ENCODE peak calls at places on chromosomes 4 and X, in ten cellular contexts. J, I, Y, B, S, A, Z, U, F and T are unnamed samples.

GRCh38 chrX:54819201-54819600 is 11.7 kb downstream of the MAGED2 start:
- DNase-seq in U (no peak), F (no peak), J (no peak), Y (no peak), I (no peak), Z (peak; percentile 66), S (no peak), A (no peak), B (no peak), T (no peak)

GRCh38 chrX:107565916-107566602 is 62.3 kb upstream of the PRPS1 start:
- DNase-seq in F (no peak), A (no peak), U (no peak), S (no peak), Z (no peak), I (no peak), B (peak; percentile 13), J (peak; percentile 29), Y (no peak), T (no peak)

GRCh38 chr4:186297013-186297645 is 31.1 kb downstream of the F11 start:
- DNase-seq in I (no peak), J (peak; percentile 73), U (no peak), S (peak; percentile 77), F (no peak), A (peak; percentile 8), Z (no peak), B (peak; percentile 56), Y (no peak), T (no peak)

GRCh38 chr4:111837761-111838160 is 307.5 kb upstream of the FAM241A start:
- DNase-seq in J (no peak), F (no peak), Z (no peak), S (no peak), A (no peak), B (no peak), Y (no peak), U (no peak), I (no peak), T (no peak)

GRCh38 chr4:1492636-1493539 is 86.6 kb upstream of the NKX1-1 start:
- DNase-seq in U (no peak), Z (no peak), S (peak; percentile 73), J (peak; percentile 44), Y (peak; percentile 57), A (no peak), B (no peak), I (no peak), F (no peak), T (no peak)

GRCh38 chrX:115177941-115178340 is 11.3 kb upstream of the RBMXL3 start:
- DNase-seq in J (no peak), F (no peak), S (no peak), Z (no peak), I (no peak), U (no peak), B (no peak), A (no peak), Y (no peak), T (no peak)

GRCh38 chrX:107849747-107850478 is 24.2 kb downstream of the MID2 start:
- DNase-seq in A (no peak), J (no peak), Y (no peak), B (no peak), F (no peak), Z (no peak), S (no peak), U (no peak), I (no peak), T (no peak)

GRCh38 chrX:30521440-30522182 is 56.0 kb downstream of the TASL start:
- DNase-seq in Z (no peak), U (no peak), Y (no peak), J (no peak), S (no peak), I (no peak), F (no peak), B (no peak), A (no peak), T (no peak)

DNA sequence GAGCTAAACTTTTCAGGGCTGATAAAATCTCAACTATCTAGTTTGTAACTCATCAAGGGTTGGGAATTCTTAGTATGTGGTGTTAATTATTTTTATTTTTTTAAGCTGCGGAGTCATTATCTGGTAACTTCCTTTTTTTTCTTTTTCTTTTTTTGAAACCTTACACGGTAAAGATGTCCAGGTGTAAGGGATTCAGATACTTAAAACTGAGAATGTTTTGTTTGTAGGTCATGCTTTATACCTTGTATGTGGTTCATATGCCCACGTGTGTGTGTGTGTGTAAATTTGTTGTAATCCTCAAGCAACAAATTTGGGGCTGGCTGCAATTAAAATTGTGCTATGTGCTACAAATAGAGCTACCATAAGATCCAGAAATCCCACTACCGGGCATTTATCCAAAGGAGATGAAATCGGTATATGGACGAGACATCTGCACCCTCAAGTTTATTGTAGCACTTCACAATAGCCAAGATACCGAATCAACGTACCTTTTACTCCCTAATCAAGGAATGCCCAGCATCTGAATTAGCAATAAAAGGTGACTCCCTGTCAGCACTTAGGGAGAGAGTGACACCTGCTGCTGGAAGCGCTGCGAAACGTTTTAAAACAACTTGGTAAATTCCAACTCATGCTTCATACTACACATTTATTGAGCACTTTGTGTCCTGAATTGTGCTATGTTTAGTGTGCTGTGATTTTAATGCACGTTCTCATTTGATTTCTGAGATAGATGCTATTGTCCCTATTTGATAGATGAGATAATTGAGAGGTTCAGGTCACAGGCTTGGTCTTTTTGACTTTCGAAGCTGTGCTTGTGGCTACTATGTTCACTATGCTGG is 16.1 kb downstream of the MSMO1 start:
- DNase-seq in F (no peak), B (no peak), J (no peak), S (no peak), I (no peak), Z (no peak), Y (no peak), U (no peak), A (no peak), T (no peak)
- H3K36me3 ChIP-seq in F (no peaks in the 10 kb centered on the region), B (peaks cover 12% of the 10 kb centered on the region), J (peaks cover 40% of the 10 kb centered on the region), S (peaks cover 34% of the 10 kb centered on the region), I (peaks cover 25% of the 10 kb centered on the region), Z (no peaks in the 10 kb centered on the region), Y (peaks cover 12% of the 10 kb centered on the region), U (no peaks in the 10 kb centered on the region), A (no peaks in the 10 kb centered on the region), T (peaks cover 2% of the 10 kb centered on the region)

DNA sequence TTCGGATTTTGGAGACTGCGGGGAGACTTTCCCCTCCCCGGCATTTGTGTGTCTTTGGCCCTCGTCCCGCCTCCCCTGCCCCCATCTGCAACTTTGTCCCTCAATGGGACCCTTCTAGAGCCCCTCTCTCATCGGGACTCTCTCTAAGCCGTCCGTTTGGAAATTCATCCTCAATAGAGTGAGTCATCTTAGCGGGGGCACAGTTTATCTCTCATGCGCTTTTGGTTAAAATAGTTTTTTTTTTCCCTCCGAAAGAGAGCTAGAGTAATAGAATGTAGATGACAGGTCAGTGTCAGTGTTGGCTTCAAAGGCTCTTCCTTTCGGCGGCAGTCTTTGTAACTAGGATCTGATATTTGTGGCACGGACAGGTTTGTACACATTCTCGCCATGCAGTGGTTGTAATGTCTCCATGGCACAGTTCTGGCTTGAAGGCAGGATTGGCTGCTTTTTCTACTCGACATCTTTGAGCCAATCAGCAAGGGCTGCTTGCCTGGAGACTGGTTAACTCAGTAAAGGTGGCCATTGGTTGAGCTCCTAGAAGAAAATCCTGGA is 966 bp downstream of the N4BP2 start:
- DNase-seq in B (peak; percentile 96), I (peak; percentile 95), Z (peak; percentile 82), S (no peak), U (peak; percentile 85), J (peak; percentile 84), F (peak; percentile 85), A (peak; percentile 93), Y (peak; percentile 92), T (peak; percentile 78)
- TF ChIP-seq POLR2AphosphoS5 in B (peak; percentile 15), I (peak; percentile 77), Z (no peak), S (peak; percentile 46), U (peak; percentile 93), J (peak; percentile 76), F (peak; percentile 52), A (peak; percentile 89), Y (peak; percentile 75), T (peak; percentile 78)

GRCh38 chr4:123352240-123352945 is 44.2 kb upstream of the SPRY1 start:
- DNase-seq in I (no peak), B (no peak), Z (no peak), F (no peak), Y (no peak), J (no peak), S (no peak), A (peak; percentile 77), U (no peak), T (no peak)
- H3K36me3 ChIP-seq in I (no peaks in the 10 kb centered on the region), B (no peaks in the 10 kb centered on the region), Z (no peaks in the 10 kb centered on the region), F (no peaks in the 10 kb centered on the region), Y (no peaks in the 10 kb centered on the region), J (no peaks in the 10 kb centered on the region), S (no peaks in the 10 kb centered on the region), A (no peaks in the 10 kb centered on the region), U (no peaks in the 10 kb centered on the region), T (no peaks in the 10 kb centered on the region)

DNA sequence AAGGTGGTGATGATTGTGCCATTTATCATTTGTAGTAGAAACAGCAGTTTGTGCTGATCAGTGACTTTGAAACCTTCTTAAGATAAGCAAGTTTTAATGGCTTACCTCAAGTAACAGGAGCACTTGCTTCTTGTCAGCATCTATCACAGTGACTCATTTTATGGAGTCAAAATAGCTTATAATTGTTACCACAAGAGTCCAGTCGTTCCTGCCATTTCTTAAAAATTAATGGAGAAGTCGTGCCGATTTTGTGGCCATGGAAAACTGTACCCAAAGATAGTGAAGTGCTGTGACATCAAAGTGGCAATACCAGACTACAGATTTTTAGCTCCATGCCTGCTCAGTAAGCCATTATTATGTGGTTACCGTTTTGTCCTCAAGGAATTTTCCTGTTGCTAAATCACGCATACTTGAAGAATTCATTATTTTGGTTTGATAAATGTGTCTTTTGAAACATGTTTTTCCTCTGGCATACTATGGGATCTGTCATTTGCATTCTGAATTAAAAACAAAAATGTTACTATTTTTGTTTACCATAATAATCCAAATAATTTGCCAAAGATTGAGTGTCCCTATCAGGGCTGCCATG is 129.9 kb downstream of the CBR4 start:
- DNase-seq in J (no peak), Z (no peak), S (no peak), U (no peak), Y (no peak), A (no peak), I (no peak), B (no peak), F (no peak), T (no peak)
- TF ChIP-seq POLR2AphosphoS5 in J (no peak), Z (no peak), S (no peak), U (no peak), Y (no peak), A (no peak), I (no peak), B (no peak), F (no peak), T (no peak)

DNA sequence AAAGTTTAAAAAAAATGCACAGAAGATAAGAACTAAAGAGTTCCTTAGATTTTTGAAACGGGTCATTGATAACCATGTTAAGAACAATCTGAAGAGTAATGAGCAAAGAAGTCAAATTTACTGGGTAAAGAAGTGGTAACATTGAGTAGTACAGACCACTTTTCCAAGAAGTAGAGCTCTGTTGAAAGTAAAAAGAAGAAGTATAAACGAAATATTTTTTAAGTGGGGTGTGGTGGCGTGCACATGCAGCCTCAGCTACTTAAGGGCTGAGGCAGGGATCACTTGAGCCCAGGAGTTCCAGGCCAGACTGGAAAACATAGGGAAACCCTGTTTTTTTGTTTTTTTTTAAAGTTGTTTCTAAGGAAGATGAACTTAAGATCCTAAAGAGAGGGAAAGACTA is 68.5 kb downstream of the UBA6 start:
- DNase-seq in A (no peak), I (no peak), U (no peak), Z (no peak), Y (no peak), F (no peak), S (no peak), B (no peak), J (no peak), T (no peak)
- H3K36me3 ChIP-seq in A (no peaks in the 10 kb centered on the region), I (peaks cover 69% of the 10 kb centered on the region), U (no peaks in the 10 kb centered on the region), Z (no peaks in the 10 kb centered on the region), Y (peaks cover 24% of the 10 kb centered on the region), F (no peaks in the 10 kb centered on the region), S (peaks cover 77% of the 10 kb centered on the region), B (peaks cover 20% of the 10 kb centered on the region), J (peaks cover 85% of the 10 kb centered on the region), T (peaks cover 7% of the 10 kb centered on the region)